ENCODE peak calls at places on chromosomes 11 and 22, in seven cellular contexts. One of them, this sample, is unnamed.

GRCh38 chr11:63573881-63574855 is 11.0 kb upstream of the PLAAT2 start:
- DNase-seq in HepG2: peak
- DNase-seq in spleen: no peak
- DNase-seq in Panc1: no peak
- DNase-seq in sigmoid colon: peak
- DNase-seq in HL-60: no peak
- DNase-seq in HCT116: no peak
- DNase-seq in this sample: no peak

GRCh38 chr11:134069426-134069921 is 602 bp downstream of the JAM3 start:
- DNase-seq in HL-60: no peak
- DNase-seq in HCT116: no peak
- DNase-seq in HepG2: no peak
- DNase-seq in spleen: peak
- DNase-seq in sigmoid colon: no peak
- DNase-seq in Panc1: no peak
- DNase-seq in this sample: no peak

GRCh38 chr11:126561327-126561893 is 205.9 kb downstream of the ST3GAL4 start:
- DNase-seq in HL-60: peak
- DNase-seq in HepG2: peak
- DNase-seq in Panc1: no peak
- DNase-seq in sigmoid colon: no peak
- DNase-seq in HCT116: no peak
- DNase-seq in spleen: no peak
- DNase-seq in this sample: no peak

GRCh38 chr22:39534591-39535301 is 2.2 kb upstream of the RPS19BP1 start:
- DNase-seq in Panc1: no peak
- DNase-seq in HL-60: no peak
- DNase-seq in spleen: peak
- DNase-seq in HCT116: no peak
- DNase-seq in sigmoid colon: peak
- DNase-seq in HepG2: peak
- DNase-seq in this sample: peak

GRCh38 chr11:13242564-13242963 is 35.0 kb upstream of the BMAL1 start:
- DNase-seq in HCT116: no peak
- DNase-seq in HL-60: no peak
- DNase-seq in HepG2: no peak
- DNase-seq in Panc1: no peak
- DNase-seq in sigmoid colon: no peak
- DNase-seq in spleen: no peak
- DNase-seq in this sample: no peak

GRCh38 chr11:46302866-46303265 is 25.4 kb downstream of the CREB3L1 start:
- DNase-seq in sigmoid colon: no peak
- DNase-seq in HepG2: no peak
- DNase-seq in HL-60: no peak
- DNase-seq in Panc1: no peak
- DNase-seq in HCT116: no peak
- DNase-seq in spleen: no peak
- DNase-seq in this sample: no peak

GRCh38 chr11:76759092-76759491 is 24.1 kb upstream of the TSKU start:
- DNase-seq in HL-60: no peak
- DNase-seq in sigmoid colon: no peak
- DNase-seq in spleen: no peak
- DNase-seq in HCT116: no peak
- DNase-seq in Panc1: no peak
- DNase-seq in HepG2: no peak
- DNase-seq in this sample: no peak

GRCh38 chr11:44246726-44247125 is 63.2 kb downstream of the ALX4 start:
- DNase-seq in Panc1: no peak
- DNase-seq in HepG2: no peak
- DNase-seq in sigmoid colon: no peak
- DNase-seq in HCT116: no peak
- DNase-seq in spleen: no peak
- DNase-seq in HL-60: no peak
- DNase-seq in this sample: no peak

GRCh38 chr11:57214087-57214395 is 23.0 kb downstream of the APLNR start:
- DNase-seq in sigmoid colon: no peak
- DNase-seq in Panc1: no peak
- DNase-seq in HCT116: no peak
- DNase-seq in HL-60: no peak
- DNase-seq in spleen: no peak
- DNase-seq in HepG2: no peak
- DNase-seq in this sample: no peak

GRCh38 chr11:111925953-111926352 is 7.2 kb downstream of the C11orf52 start:
- DNase-seq in spleen: peak
- DNase-seq in HL-60: no peak
- DNase-seq in Panc1: no peak
- DNase-seq in sigmoid colon: peak
- DNase-seq in HCT116: no peak
- DNase-seq in HepG2: no peak
- DNase-seq in this sample: no peak

GRCh38 chr22:48925450-48925849 is 902.2 kb downstream of the BRD1 start:
- DNase-seq in spleen: no peak
- DNase-seq in HL-60: no peak
- DNase-seq in Panc1: no peak
- DNase-seq in HCT116: no peak
- DNase-seq in HepG2: no peak
- DNase-seq in sigmoid colon: peak
- DNase-seq in this sample: no peak

GRCh38 chr11:61193596-61193995 is 9.7 kb upstream of the PGA3 start:
- DNase-seq in Panc1: no peak
- DNase-seq in HCT116: no peak
- DNase-seq in spleen: no peak
- DNase-seq in HL-60: no peak
- DNase-seq in sigmoid colon: no peak
- DNase-seq in HepG2: no peak
- DNase-seq in this sample: no peak

GRCh38 chr22:37077802-37078448 is 26.4 kb downstream of the KCTD17 start:
- DNase-seq in spleen: peak
- DNase-seq in Panc1: peak
- DNase-seq in sigmoid colon: no peak
- DNase-seq in HepG2: peak
- DNase-seq in HL-60: no peak
- DNase-seq in HCT116: peak
- DNase-seq in this sample: no peak

GRCh38 chr11:87300640-87301381 is 263.1 kb downstream of the TMEM135 start:
- DNase-seq in Panc1: no peak
- DNase-seq in spleen: no peak
- DNase-seq in sigmoid colon: no peak
- DNase-seq in HL-60: no peak
- DNase-seq in HCT116: no peak
- DNase-seq in HepG2: no peak
- DNase-seq in this sample: no peak

GRCh38 chr22:31300896-31301295 is 8.6 kb upstream of the PIK3IP1 start:
- DNase-seq in Panc1: no peak
- DNase-seq in HL-60: no peak
- DNase-seq in HepG2: peak
- DNase-seq in spleen: no peak
- DNase-seq in sigmoid colon: no peak
- DNase-seq in HCT116: no peak
- DNase-seq in this sample: no peak

GRCh38 chr11:125091247-125091876 is 20.1 kb downstream of the TMEM218 start:
- DNase-seq in HCT116: no peak
- DNase-seq in sigmoid colon: peak
- DNase-seq in HL-60: no peak
- DNase-seq in HepG2: peak
- DNase-seq in Panc1: peak
- DNase-seq in spleen: peak
- DNase-seq in this sample: no peak

GRCh38 chr11:70900540-70900939 is 351.8 kb downstream of the SHANK2 start:
- DNase-seq in HepG2: no peak
- DNase-seq in HCT116: no peak
- DNase-seq in Panc1: no peak
- DNase-seq in spleen: no peak
- DNase-seq in HL-60: no peak
- DNase-seq in sigmoid colon: no peak
- DNase-seq in this sample: no peak

GRCh38 chr11:20397281-20397680 is 9.8 kb downstream of the PRMT3 start:
- DNase-seq in Panc1: no peak
- DNase-seq in HepG2: peak
- DNase-seq in HCT116: peak
- DNase-seq in sigmoid colon: no peak
- DNase-seq in HL-60: peak
- DNase-seq in spleen: no peak
- DNase-seq in this sample: no peak

GRCh38 chr11:100830978-100831732 is 144.1 kb downstream of the ARHGAP42 start:
- DNase-seq in Panc1: no peak
- DNase-seq in sigmoid colon: no peak
- DNase-seq in spleen: no peak
- DNase-seq in HL-60: no peak
- DNase-seq in HCT116: no peak
- DNase-seq in HepG2: no peak
- DNase-seq in this sample: no peak

GRCh38 chr11:93741882-93742226 is 382 bp downstream of the C11orf54 start:
- DNase-seq in sigmoid colon: peak
- DNase-seq in HCT116: no peak
- DNase-seq in Panc1: no peak
- DNase-seq in HepG2: peak
- DNase-seq in spleen: no peak
- DNase-seq in HL-60: no peak
- DNase-seq in this sample: no peak

GRCh38 chr22:50506611-50507420 is 686 bp downstream of the LMF2 start:
- DNase-seq in sigmoid colon: peak
- DNase-seq in HepG2: no peak
- DNase-seq in spleen: peak
- DNase-seq in HL-60: no peak
- DNase-seq in HCT116: no peak
- DNase-seq in Panc1: no peak
- DNase-seq in this sample: no peak

GRCh38 chr11:129280027-129280811 is 88.1 kb upstream of the ARHGAP32 start:
- DNase-seq in spleen: no peak
- DNase-seq in Panc1: no peak
- DNase-seq in HL-60: no peak
- DNase-seq in sigmoid colon: no peak
- DNase-seq in HCT116: no peak
- DNase-seq in HepG2: peak
- DNase-seq in this sample: no peak

GRCh38 chr11:66745356-66746235 is 16.6 kb upstream of the SPTBN2 start:
- DNase-seq in HL-60: no peak
- DNase-seq in spleen: peak
- DNase-seq in sigmoid colon: no peak
- DNase-seq in HCT116: no peak
- DNase-seq in Panc1: no peak
- DNase-seq in HepG2: no peak
- DNase-seq in this sample: peak

GRCh38 chr11:118933486-118933885 is 7.8 kb upstream of the BCL9L start:
- DNase-seq in HepG2: no peak
- DNase-seq in HCT116: no peak
- DNase-seq in HL-60: no peak
- DNase-seq in spleen: no peak
- DNase-seq in Panc1: no peak
- DNase-seq in sigmoid colon: peak
- DNase-seq in this sample: no peak

GRCh38 chr22:36585841-36586240 is 56.9 kb upstream of the EIF3D start:
- DNase-seq in HepG2: no peak
- DNase-seq in Panc1: no peak
- DNase-seq in HCT116: no peak
- DNase-seq in spleen: peak
- DNase-seq in sigmoid colon: no peak
- DNase-seq in HL-60: no peak
- DNase-seq in this sample: no peak

GRCh38 chr11:114131366-114131963 is 72.0 kb downstream of the ZBTB16 start:
- DNase-seq in sigmoid colon: peak
- DNase-seq in HepG2: no peak
- DNase-seq in Panc1: no peak
- DNase-seq in HL-60: no peak
- DNase-seq in HCT116: no peak
- DNase-seq in spleen: no peak
- DNase-seq in this sample: no peak

GRCh38 chr11:114129699-114130659 is 70.5 kb downstream of the ZBTB16 start:
- DNase-seq in HepG2: no peak
- DNase-seq in HCT116: no peak
- DNase-seq in HL-60: no peak
- DNase-seq in spleen: no peak
- DNase-seq in sigmoid colon: peak
- DNase-seq in Panc1: no peak
- DNase-seq in this sample: no peak

GRCh38 chr11:114125959-114126358 is 66.4 kb downstream of the ZBTB16 start:
- DNase-seq in sigmoid colon: peak
- DNase-seq in HepG2: no peak
- DNase-seq in HL-60: no peak
- DNase-seq in HCT116: no peak
- DNase-seq in spleen: no peak
- DNase-seq in Panc1: no peak
- DNase-seq in this sample: no peak

GRCh38 chr11:114125531-114125930 is 66.0 kb downstream of the ZBTB16 start:
- DNase-seq in Panc1: no peak
- DNase-seq in spleen: no peak
- DNase-seq in HepG2: no peak
- DNase-seq in sigmoid colon: peak
- DNase-seq in HL-60: no peak
- DNase-seq in HCT116: no peak
- DNase-seq in this sample: no peak

GRCh38 chr11:114128399-114128798 is 68.9 kb downstream of the ZBTB16 start:
- DNase-seq in Panc1: no peak
- DNase-seq in HCT116: no peak
- DNase-seq in spleen: no peak
- DNase-seq in sigmoid colon: peak
- DNase-seq in HL-60: no peak
- DNase-seq in HepG2: no peak
- DNase-seq in this sample: no peak
- H3K27ac ChIP-seq in Panc1: no peak
- H3K27ac ChIP-seq in HCT116: no peak
- H3K27ac ChIP-seq in spleen: no peak
- H3K27ac ChIP-seq in sigmoid colon: peak
- H3K27ac ChIP-seq in HL-60: no peak
- H3K27ac ChIP-seq in HepG2: no peak
- H3K27ac ChIP-seq in this sample: no peak

DNA sequence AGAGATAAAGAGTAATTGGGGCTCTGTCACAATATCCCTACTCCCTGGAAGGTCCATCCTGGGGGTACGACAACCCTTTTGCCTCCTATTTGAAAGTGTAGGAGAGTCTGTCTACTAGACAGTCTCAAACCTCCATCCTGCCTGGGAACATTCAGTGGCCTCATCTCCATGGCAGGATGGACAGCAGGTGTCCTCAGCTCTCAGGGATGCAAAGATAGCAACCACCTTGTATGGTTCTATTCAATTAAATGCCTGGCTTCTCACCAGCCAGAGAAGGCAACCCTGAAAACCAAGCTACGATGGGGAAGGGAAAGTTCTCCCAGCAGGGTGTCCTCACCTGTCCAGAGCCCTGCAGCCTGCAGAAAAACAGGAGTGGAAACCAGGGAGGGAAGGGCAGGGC is 164.9 kb downstream of the MIAT start:
- DNase-seq in sigmoid colon: no peak
- DNase-seq in HCT116: no peak
- DNase-seq in HL-60: no peak
- DNase-seq in spleen: no peak
- DNase-seq in HepG2: no peak
- DNase-seq in Panc1: no peak
- DNase-seq in this sample: no peak
- H3K4me3 ChIP-seq in sigmoid colon: no peak
- H3K4me3 ChIP-seq in HCT116: no peak
- H3K4me3 ChIP-seq in HL-60: no peak
- H3K4me3 ChIP-seq in spleen: no peak
- H3K4me3 ChIP-seq in HepG2: no peak
- H3K4me3 ChIP-seq in Panc1: no peak
- H3K4me3 ChIP-seq in this sample: no peak

GRCh38 chr11:122048401-122048800 is 67.6 kb downstream of the BLID start:
- DNase-seq in Panc1: no peak
- DNase-seq in HL-60: no peak
- DNase-seq in HepG2: no peak
- DNase-seq in spleen: no peak
- DNase-seq in sigmoid colon: no peak
- DNase-seq in HCT116: no peak
- DNase-seq in this sample: no peak
- TF ChIP-seq POLR2AphosphoS5 in Panc1: no peak
- TF ChIP-seq POLR2AphosphoS5 in HL-60: no peak
- TF ChIP-seq POLR2AphosphoS5 in HepG2: no peak
- TF ChIP-seq POLR2AphosphoS5 in spleen: no peak
- TF ChIP-seq POLR2AphosphoS5 in sigmoid colon: no peak
- TF ChIP-seq POLR2AphosphoS5 in HCT116: no peak
- TF ChIP-seq POLR2AphosphoS5 in this sample: no peak

GRCh38 chr11:120316880-120317688 is 8.0 kb upstream of the TLCD5 start:
- DNase-seq in sigmoid colon: peak
- DNase-seq in HL-60: no peak
- DNase-seq in Panc1: no peak
- DNase-seq in HepG2: no peak
- DNase-seq in HCT116: no peak
- DNase-seq in spleen: no peak
- DNase-seq in this sample: no peak
- H3K27ac ChIP-seq in sigmoid colon: peak
- H3K27ac ChIP-seq in HL-60: no peak
- H3K27ac ChIP-seq in Panc1: no peak
- H3K27ac ChIP-seq in HepG2: no peak
- H3K27ac ChIP-seq in HCT116: peak
- H3K27ac ChIP-seq in spleen: no peak
- H3K27ac ChIP-seq in this sample: peak